ENCODE peak calls at places on chromosomes 16 and 17, in seven cellular contexts. H, T, X, M, Q, A and I are unnamed samples.

GRCh38 chr16:23509441-23509754 is 896 bp downstream of the GGA2 start:
- DNase-seq in A (no peak), M (no peak), H (no peak), X (no peak), Q (no peak), T (no peak), I (peak)

GRCh38 chr16:84197487-84198128 is 6.7 kb downstream of the ADAD2 start:
- DNase-seq in H (no peak), Q (no peak), T (no peak), A (no peak), M (no peak), X (no peak), I (no peak)

GRCh38 chr17:78356163-78356713 is 3.6 kb downstream of the SOCS3 start:
- DNase-seq in Q (peak), M (peak), A (no peak), T (peak), H (peak), X (peak), I (no peak)

GRCh38 chr16:87926246-87927194 is 9.8 kb downstream of the CA5A start:
- DNase-seq in A (peak), X (no peak), T (no peak), H (no peak), Q (no peak), M (no peak), I (no peak)

GRCh38 chr17:13498184-13498583 is 103.5 kb downstream of the HS3ST3A1 start:
- DNase-seq in T (no peak), A (no peak), M (no peak), Q (no peak), H (no peak), X (no peak), I (no peak)

GRCh38 chr16:82344157-82344556 is 174.1 kb upstream of the MPHOSPH6 start:
- DNase-seq in M (no peak), H (no peak), A (no peak), X (no peak), T (peak), Q (no peak), I (no peak)

GRCh38 chr16:84198401-84198800 is 7.4 kb downstream of the ADAD2 start:
- DNase-seq in H (no peak), X (peak), M (peak), Q (peak), T (peak), A (no peak), I (no peak)

GRCh38 chr16:84593825-84594724 is 23.8 kb downstream of the COTL1 start:
- DNase-seq in A (no peak), M (peak), T (no peak), H (no peak), X (peak), Q (peak), I (no peak)

GRCh38 chr16:60204221-60204620 is 1470.1 kb upstream of the GOT2 start:
- DNase-seq in Q (peak), A (no peak), X (no peak), M (no peak), H (no peak), T (no peak), I (no peak)

GRCh38 chr17:78355045-78355641 is 4.7 kb downstream of the SOCS3 start:
- DNase-seq in A (no peak), H (no peak), Q (peak), M (no peak), X (no peak), T (no peak), I (no peak)

GRCh38 chr17:44546711-44547606 is 10.3 kb upstream of the FZD2 start:
- DNase-seq in H (no peak), Q (peak), T (peak), M (peak), X (peak), A (no peak), I (peak)

GRCh38 chr16:72939247-72939646 is 108.7 kb downstream of the ZFHX3 start:
- DNase-seq in Q (peak), A (no peak), H (no peak), X (peak), M (peak), T (peak), I (no peak)

GRCh38 chr16:87897563-87898505 is 28.5 kb upstream of the SLC7A5 start:
- DNase-seq in Q (no peak), H (peak), X (no peak), M (no peak), T (no peak), A (no peak), I (no peak)

GRCh38 chr17:65896889-65897288 is 295.0 kb downstream of the CEP112 start:
- DNase-seq in H (no peak), M (no peak), A (no peak), X (no peak), T (no peak), Q (no peak), I (no peak)

GRCh38 chr16:85650864-85651811 is 37.6 kb downstream of the GINS2 start:
- DNase-seq in A (no peak), Q (no peak), T (no peak), H (no peak), M (no peak), X (peak), I (no peak)

GRCh38 chr17:67439269-67439668 is 62.2 kb downstream of the PITPNC1 start:
- DNase-seq in H (no peak), M (no peak), X (no peak), Q (no peak), A (no peak), T (no peak), I (no peak)